ENCODE peak calls at places on chromosomes 12 and 14, in four cellular contexts. T, S, U and Y are unnamed samples.
A peak's percentile ranks its signal among the peaks of the same experiment; 100 is the strongest.

GRCh38 chr14:38629412-38629811 is 373.5 kb upstream of the CLEC14A start:
- DNase-seq in U (no peak), S (no peak), T (no peak), Y (no peak)

GRCh38 chr12:113220593-113221180 is 577 bp upstream of the TPCN1 start:
- DNase-seq in U (no peak), T (no peak), S (no peak), Y (no peak)

GRCh38 chr12:122094735-122095561 is 16.4 kb downstream of the MLXIP start:
- DNase-seq in T (no peak), S (peak; percentile 58), U (no peak), Y (no peak)

GRCh38 chr14:61326847-61327246 is 5.5 kb downstream of the PRKCH start:
- DNase-seq in T (no peak), S (peak; percentile 62), U (no peak), Y (no peak)

GRCh38 chr12:131852551-131853299 is 24.5 kb downstream of the MMP17 start:
- DNase-seq in S (no peak), T (no peak), U (no peak), Y (peak; percentile 72)

GRCh38 chr14:54209501-54210231 is 187.1 kb upstream of the CDKN3 start:
- DNase-seq in T (no peak), S (peak; percentile 81), U (no peak), Y (no peak)

GRCh38 chr14:55965851-55966250 is 152.4 kb upstream of the PELI2 start:
- DNase-seq in S (peak; percentile 5), U (no peak), T (no peak), Y (no peak)

GRCh38 chr14:23520899-23521521 is 30.6 kb downstream of the ZFHX2 start:
- DNase-seq in U (no peak), S (no peak), T (no peak), Y (no peak)

GRCh38 chr14:73761621-73762355 is 47.6 kb upstream of the PNMA1 start:
- DNase-seq in U (no peak), S (no peak), T (no peak), Y (no peak)

GRCh38 chr14:88492272-88493089 is 62.3 kb downstream of the PTPN21 start:
- DNase-seq in T (peak; percentile 6), U (peak; percentile 37), S (peak; percentile 93), Y (peak; percentile 50)

GRCh38 chr12:105561981-105562726 is 231.7 kb downstream of the C12orf75 start:
- DNase-seq in S (peak; percentile 48), T (no peak), U (no peak), Y (peak; percentile 86)

GRCh38 chr12:12719496-12719895 is 2.3 kb downstream of the CDKN1B start:
- DNase-seq in T (no peak), S (peak; percentile 35), U (no peak), Y (no peak)

GRCh38 chr12:106271575-106272505 is 24.0 kb upstream of the CKAP4 start:
- DNase-seq in U (no peak), S (no peak), T (no peak), Y (no peak)

GRCh38 chr12:11040162-11040561 is 9.0 kb upstream of the TAS2R31 start:
- DNase-seq in U (no peak), S (no peak), T (no peak), Y (no peak)

GRCh38 chr14:37048666-37049071 is 123.7 kb downstream of the SLC25A21 start:
- DNase-seq in U (no peak), S (no peak), T (no peak), Y (peak; percentile 56)

GRCh38 chr12:107765316-107765715 is 4.4 kb upstream of the PRDM4 start:
- DNase-seq in U (no peak), T (no peak), S (no peak), Y (no peak)

GRCh38 chr14:103185051-103186027 is 62.1 kb downstream of the TNFAIP2 start:
- DNase-seq in U (no peak), S (peak; percentile 49), T (no peak), Y (peak; percentile 11)

GRCh38 chr14:51208982-51209381 is 31.1 kb upstream of the TMX1 start:
- DNase-seq in T (no peak), U (no peak), S (no peak), Y (no peak)

GRCh38 chr12:59559702-59560101 is 36.1 kb upstream of the SLC16A7 start:
- DNase-seq in T (no peak), S (no peak), U (no peak), Y (no peak)

GRCh38 chr14:21267431-21267845 is 1.8 kb downstream of the HNRNPC start:
- DNase-seq in U (no peak), S (no peak), T (no peak), Y (no peak)

GRCh38 chr12:1992732-1993131 is 11.5 kb downstream of the DCP1B start:
- DNase-seq in S (no peak), U (no peak), T (no peak), Y (no peak)

GRCh38 chr14:30751646-30752416 is 122.5 kb upstream of the COCH start:
- DNase-seq in S (no peak), T (no peak), U (no peak), Y (no peak)

GRCh38 chr12:62654558-62655241 is 188.1 kb downstream of the MON2 start:
- DNase-seq in U (no peak), S (no peak), T (no peak), Y (no peak)

GRCh38 chr12:40870981-40871380 is 178.7 kb downstream of the CNTN1 start:
- DNase-seq in S (no peak), T (no peak), U (no peak), Y (no peak)

GRCh38 chr14:103273145-103273846 is 60.7 kb upstream of the EIF5 start:
- DNase-seq in S (no peak), U (no peak), T (no peak), Y (no peak)

GRCh38 chr12:122949816-122950215 is 16.4 kb downstream of the ABCB9 start:
- DNase-seq in U (no peak), S (no peak), T (no peak), Y (no peak)

GRCh38 chr14:73759714-73760597 is 45.8 kb upstream of the PNMA1 start:
- DNase-seq in U (peak; percentile 86), T (peak; percentile 97), S (peak; percentile 99), Y (peak; percentile 91)

GRCh38 chr12:43079481-43079880 is 472.5 kb downstream of the ADAMTS20 start:
- DNase-seq in T (no peak), S (no peak), U (no peak), Y (no peak)

GRCh38 chr12:67046062-67046461 is 223.1 kb upstream of the CAND1 start:
- DNase-seq in S (no peak), T (no peak), U (no peak), Y (no peak)

GRCh38 chr12:1246637-1247036 is 255.6 kb downstream of the ERC1 start:
- DNase-seq in S (peak; percentile 5), T (no peak), U (no peak), Y (no peak)